ENCODE peak calls at places on chromosomes 11 and 22, in nine cellular contexts. One of them, this sample, is unnamed.

GRCh38 chr11:31218847-31219246 is 150.7 kb downstream of the DCDC1 start:
- DNase-seq in HFF-Myc: no peak
- DNase-seq in upper lobe of right lung: no peak
- DNase-seq in heart left ventricle: no peak
- DNase-seq in A549: no peak
- DNase-seq in foreskin fibroblast: no peak
- DNase-seq in stomach: no peak
- DNase-seq in prostate gland: peak
- DNase-seq in GM12865: no peak
- DNase-seq in this sample: no peak

GRCh38 chr11:65434667-65435179 is 12.1 kb downstream of the NEAT1 start:
- DNase-seq in heart left ventricle: no peak
- DNase-seq in foreskin fibroblast: peak
- DNase-seq in stomach: no peak
- DNase-seq in prostate gland: no peak
- DNase-seq in HFF-Myc: no peak
- DNase-seq in GM12865: no peak
- DNase-seq in A549: no peak
- DNase-seq in upper lobe of right lung: no peak
- DNase-seq in this sample: no peak

GRCh38 chr11:15688351-15688792 is 573.6 kb downstream of the INSC start:
- DNase-seq in foreskin fibroblast: no peak
- DNase-seq in heart left ventricle: peak
- DNase-seq in A549: no peak
- DNase-seq in upper lobe of right lung: no peak
- DNase-seq in HFF-Myc: no peak
- DNase-seq in prostate gland: no peak
- DNase-seq in GM12865: no peak
- DNase-seq in stomach: no peak
- DNase-seq in this sample: no peak

GRCh38 chr22:22884010-22884887 is 3.4 kb upstream of the IGLL5 start:
- DNase-seq in foreskin fibroblast: peak
- DNase-seq in A549: peak
- DNase-seq in prostate gland: no peak
- DNase-seq in HFF-Myc: peak
- DNase-seq in upper lobe of right lung: no peak
- DNase-seq in stomach: peak
- DNase-seq in heart left ventricle: peak
- DNase-seq in GM12865: peak
- DNase-seq in this sample: no peak

GRCh38 chr11:16958833-16959232 is 55.4 kb downstream of the PLEKHA7 start:
- DNase-seq in upper lobe of right lung: no peak
- DNase-seq in stomach: peak
- DNase-seq in HFF-Myc: no peak
- DNase-seq in heart left ventricle: no peak
- DNase-seq in GM12865: peak
- DNase-seq in A549: no peak
- DNase-seq in foreskin fibroblast: no peak
- DNase-seq in prostate gland: no peak
- DNase-seq in this sample: no peak

GRCh38 chr22:46029574-46030200 is 52.7 kb upstream of the WNT7B start:
- DNase-seq in GM12865: no peak
- DNase-seq in upper lobe of right lung: peak
- DNase-seq in foreskin fibroblast: no peak
- DNase-seq in HFF-Myc: no peak
- DNase-seq in heart left ventricle: no peak
- DNase-seq in prostate gland: no peak
- DNase-seq in A549: no peak
- DNase-seq in stomach: no peak
- DNase-seq in this sample: no peak

GRCh38 chr11:90134420-90135003 is at the start of gene NAALAD2:
- DNase-seq in heart left ventricle: peak
- DNase-seq in GM12865: peak
- DNase-seq in upper lobe of right lung: peak
- DNase-seq in prostate gland: peak
- DNase-seq in stomach: no peak
- DNase-seq in A549: peak
- DNase-seq in HFF-Myc: no peak
- DNase-seq in foreskin fibroblast: peak
- DNase-seq in this sample: no peak

GRCh38 chr11:16881074-16881709 is 133.0 kb downstream of the PLEKHA7 start:
- DNase-seq in upper lobe of right lung: peak
- DNase-seq in GM12865: peak
- DNase-seq in prostate gland: peak
- DNase-seq in foreskin fibroblast: peak
- DNase-seq in HFF-Myc: no peak
- DNase-seq in heart left ventricle: peak
- DNase-seq in stomach: peak
- DNase-seq in A549: no peak
- DNase-seq in this sample: no peak

GRCh38 chr11:32706985-32707736 is 87.3 kb downstream of the CCDC73 start:
- DNase-seq in A549: peak
- DNase-seq in foreskin fibroblast: peak
- DNase-seq in upper lobe of right lung: no peak
- DNase-seq in heart left ventricle: no peak
- DNase-seq in stomach: no peak
- DNase-seq in GM12865: peak
- DNase-seq in prostate gland: no peak
- DNase-seq in HFF-Myc: peak
- DNase-seq in this sample: peak

GRCh38 chr22:24305260-24305692 is 34.6 kb downstream of the SPECC1L start:
- DNase-seq in heart left ventricle: no peak
- DNase-seq in stomach: no peak
- DNase-seq in upper lobe of right lung: no peak
- DNase-seq in foreskin fibroblast: no peak
- DNase-seq in HFF-Myc: no peak
- DNase-seq in A549: no peak
- DNase-seq in GM12865: no peak
- DNase-seq in prostate gland: no peak
- DNase-seq in this sample: no peak

GRCh38 chr11:87355614-87356013 is 317.9 kb downstream of the TMEM135 start:
- DNase-seq in A549: no peak
- DNase-seq in upper lobe of right lung: no peak
- DNase-seq in GM12865: no peak
- DNase-seq in prostate gland: no peak
- DNase-seq in HFF-Myc: no peak
- DNase-seq in stomach: no peak
- DNase-seq in foreskin fibroblast: no peak
- DNase-seq in heart left ventricle: no peak
- DNase-seq in this sample: no peak

GRCh38 chr11:122843281-122844150 is 5.2 kb downstream of the CRTAM start:
- DNase-seq in A549: no peak
- DNase-seq in GM12865: peak
- DNase-seq in HFF-Myc: no peak
- DNase-seq in prostate gland: no peak
- DNase-seq in heart left ventricle: no peak
- DNase-seq in foreskin fibroblast: no peak
- DNase-seq in stomach: no peak
- DNase-seq in upper lobe of right lung: no peak
- DNase-seq in this sample: no peak

GRCh38 chr11:45021001-45021400 is 70.3 kb upstream of the TP53I11 start:
- DNase-seq in GM12865: no peak
- DNase-seq in foreskin fibroblast: no peak
- DNase-seq in A549: no peak
- DNase-seq in heart left ventricle: peak
- DNase-seq in prostate gland: no peak
- DNase-seq in stomach: no peak
- DNase-seq in upper lobe of right lung: no peak
- DNase-seq in HFF-Myc: no peak
- DNase-seq in this sample: no peak

GRCh38 chr11:16986434-16987204 is 27.6 kb downstream of the PLEKHA7 start:
- DNase-seq in A549: no peak
- DNase-seq in upper lobe of right lung: peak
- DNase-seq in heart left ventricle: no peak
- DNase-seq in prostate gland: peak
- DNase-seq in foreskin fibroblast: no peak
- DNase-seq in GM12865: peak
- DNase-seq in stomach: peak
- DNase-seq in HFF-Myc: no peak
- DNase-seq in this sample: no peak

GRCh38 chr11:65034423-65034822 is 6.6 kb upstream of the SAC3D1 start:
- DNase-seq in A549: no peak
- DNase-seq in foreskin fibroblast: no peak
- DNase-seq in prostate gland: no peak
- DNase-seq in stomach: no peak
- DNase-seq in HFF-Myc: no peak
- DNase-seq in upper lobe of right lung: no peak
- DNase-seq in GM12865: no peak
- DNase-seq in heart left ventricle: no peak
- DNase-seq in this sample: no peak

GRCh38 chr11:75312346-75312745 is 39.1 kb downstream of the ARRB1 start:
- DNase-seq in A549: no peak
- DNase-seq in heart left ventricle: no peak
- DNase-seq in upper lobe of right lung: no peak
- DNase-seq in stomach: no peak
- DNase-seq in foreskin fibroblast: no peak
- DNase-seq in HFF-Myc: no peak
- DNase-seq in GM12865: no peak
- DNase-seq in prostate gland: no peak
- DNase-seq in this sample: no peak
- H3K4me3 ChIP-seq in A549: no peak
- H3K4me3 ChIP-seq in heart left ventricle: no peak
- H3K4me3 ChIP-seq in upper lobe of right lung: no peak
- H3K4me3 ChIP-seq in stomach: no peak
- H3K4me3 ChIP-seq in foreskin fibroblast: no peak
- H3K4me3 ChIP-seq in HFF-Myc: no peak
- H3K4me3 ChIP-seq in GM12865: no peak
- H3K4me3 ChIP-seq in prostate gland: no peak
- H3K4me3 ChIP-seq in this sample: no peak

GRCh38 chr11:34631737-34632104 is 10.8 kb downstream of the EHF start:
- DNase-seq in stomach: peak
- DNase-seq in GM12865: no peak
- DNase-seq in HFF-Myc: no peak
- DNase-seq in upper lobe of right lung: no peak
- DNase-seq in prostate gland: peak
- DNase-seq in heart left ventricle: no peak
- DNase-seq in A549: no peak
- DNase-seq in foreskin fibroblast: no peak
- DNase-seq in this sample: no peak

GRCh38 chr11:34636127-34636526 is 15.2 kb downstream of the EHF start:
- DNase-seq in HFF-Myc: no peak
- DNase-seq in stomach: no peak
- DNase-seq in foreskin fibroblast: no peak
- DNase-seq in prostate gland: no peak
- DNase-seq in heart left ventricle: no peak
- DNase-seq in A549: no peak
- DNase-seq in GM12865: no peak
- DNase-seq in upper lobe of right lung: no peak
- DNase-seq in this sample: no peak

GRCh38 chr11:34633640-34633989 is 12.7 kb downstream of the EHF start:
- DNase-seq in A549: no peak
- DNase-seq in prostate gland: no peak
- DNase-seq in foreskin fibroblast: no peak
- DNase-seq in stomach: no peak
- DNase-seq in GM12865: no peak
- DNase-seq in HFF-Myc: no peak
- DNase-seq in heart left ventricle: no peak
- DNase-seq in upper lobe of right lung: no peak
- DNase-seq in this sample: no peak

GRCh38 chr11:34632105-34632780 is 11.3 kb downstream of the EHF start:
- DNase-seq in A549: no peak
- DNase-seq in stomach: peak
- DNase-seq in GM12865: no peak
- DNase-seq in foreskin fibroblast: peak
- DNase-seq in HFF-Myc: no peak
- DNase-seq in heart left ventricle: peak
- DNase-seq in upper lobe of right lung: no peak
- DNase-seq in prostate gland: peak
- DNase-seq in this sample: no peak

DNA sequence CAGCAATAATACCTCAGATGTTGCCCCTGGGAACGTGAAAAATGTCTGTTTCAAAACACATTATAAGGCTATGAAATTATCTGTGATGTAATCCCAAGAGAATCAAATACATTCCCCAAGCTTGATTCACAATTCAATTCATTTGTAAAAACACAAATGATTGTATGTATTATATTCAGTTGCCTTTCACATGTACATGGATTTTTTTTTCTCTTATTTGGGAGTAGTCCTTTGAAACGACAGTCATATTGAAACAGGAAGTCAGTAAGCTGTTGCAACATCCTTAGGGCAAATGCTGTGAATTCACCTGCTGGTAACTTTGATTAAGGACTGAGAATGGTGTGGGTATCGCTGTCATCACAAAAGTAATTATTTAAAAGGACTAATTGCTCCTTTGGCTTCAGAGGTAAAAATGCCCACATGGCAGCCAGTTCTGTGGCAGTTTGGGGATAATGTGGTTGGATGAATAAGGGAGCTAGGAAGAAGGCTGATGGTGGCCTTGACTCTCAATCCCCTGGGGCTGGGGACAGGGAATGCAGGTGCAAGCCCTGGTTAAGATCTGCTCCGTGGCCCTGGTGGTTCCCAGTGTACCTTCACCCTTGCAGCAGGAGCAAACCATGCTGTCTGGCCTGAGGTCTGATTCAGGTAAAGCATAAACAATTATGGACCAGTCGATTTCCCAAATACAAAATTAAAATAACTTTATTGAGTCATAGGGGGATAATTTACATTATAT is 13.3 kb downstream of the EHF start:
- DNase-seq in GM12865: peak
- DNase-seq in HFF-Myc: no peak
- DNase-seq in A549: no peak
- DNase-seq in stomach: no peak
- DNase-seq in upper lobe of right lung: no peak
- DNase-seq in foreskin fibroblast: peak
- DNase-seq in heart left ventricle: no peak
- DNase-seq in prostate gland: no peak
- DNase-seq in this sample: no peak
- TF ChIP-seq CTCF in GM12865: no peak
- TF ChIP-seq CTCF in HFF-Myc: no peak
- TF ChIP-seq CTCF in A549: no peak
- TF ChIP-seq CTCF in stomach: no peak
- TF ChIP-seq CTCF in upper lobe of right lung: no peak
- TF ChIP-seq CTCF in foreskin fibroblast: no peak
- TF ChIP-seq CTCF in heart left ventricle: no peak
- TF ChIP-seq CTCF in prostate gland: peak
- TF ChIP-seq CTCF in this sample: no peak

GRCh38 chr11:10289765-10290420 is 4.1 kb downstream of the SBF2 start:
- DNase-seq in prostate gland: no peak
- DNase-seq in A549: no peak
- DNase-seq in HFF-Myc: no peak
- DNase-seq in stomach: no peak
- DNase-seq in heart left ventricle: no peak
- DNase-seq in GM12865: no peak
- DNase-seq in upper lobe of right lung: no peak
- DNase-seq in foreskin fibroblast: no peak
- DNase-seq in this sample: no peak
- H3K4me3 ChIP-seq in prostate gland: no peak
- H3K4me3 ChIP-seq in A549: no peak
- H3K4me3 ChIP-seq in HFF-Myc: no peak
- H3K4me3 ChIP-seq in stomach: no peak
- H3K4me3 ChIP-seq in heart left ventricle: no peak
- H3K4me3 ChIP-seq in GM12865: no peak
- H3K4me3 ChIP-seq in upper lobe of right lung: no peak
- H3K4me3 ChIP-seq in foreskin fibroblast: no peak
- H3K4me3 ChIP-seq in this sample: no peak

GRCh38 chr11:120945042-120945441 is 78.9 kb upstream of the TBCEL start:
- DNase-seq in prostate gland: no peak
- DNase-seq in heart left ventricle: no peak
- DNase-seq in HFF-Myc: no peak
- DNase-seq in stomach: no peak
- DNase-seq in foreskin fibroblast: no peak
- DNase-seq in GM12865: no peak
- DNase-seq in upper lobe of right lung: peak
- DNase-seq in A549: no peak
- DNase-seq in this sample: no peak
- TF ChIP-seq CTCF in prostate gland: no peak
- TF ChIP-seq CTCF in heart left ventricle: no peak
- TF ChIP-seq CTCF in HFF-Myc: peak
- TF ChIP-seq CTCF in stomach: no peak
- TF ChIP-seq CTCF in foreskin fibroblast: no peak
- TF ChIP-seq CTCF in GM12865: no peak
- TF ChIP-seq CTCF in upper lobe of right lung: no peak
- TF ChIP-seq CTCF in A549: no peak
- TF ChIP-seq CTCF in this sample: no peak

GRCh38 chr22:38088723-38089473 is 4.9 kb upstream of the SLC16A8 start:
- DNase-seq in HFF-Myc: no peak
- DNase-seq in foreskin fibroblast: peak
- DNase-seq in upper lobe of right lung: no peak
- DNase-seq in GM12865: no peak
- DNase-seq in prostate gland: no peak
- DNase-seq in heart left ventricle: no peak
- DNase-seq in A549: no peak
- DNase-seq in stomach: no peak
- DNase-seq in this sample: no peak
- H3K4me3 ChIP-seq in HFF-Myc: peak
- H3K4me3 ChIP-seq in foreskin fibroblast: peak
- H3K4me3 ChIP-seq in upper lobe of right lung: no peak
- H3K4me3 ChIP-seq in GM12865: no peak
- H3K4me3 ChIP-seq in prostate gland: peak
- H3K4me3 ChIP-seq in heart left ventricle: no peak
- H3K4me3 ChIP-seq in A549: no peak
- H3K4me3 ChIP-seq in stomach: peak
- H3K4me3 ChIP-seq in this sample: peak

This sample was measured in AG04449.